ENCODE peak calls at places on chromosomes 6 and 20, in eight cellular contexts. One of them, this sample, is unnamed.
A peak's percentile ranks its signal among the peaks of the same experiment; 100 is the strongest.

GRCh38 chr20:1402149-1402548 is 9.3 kb upstream of the FKBP1A start:
- DNase-seq in tibial artery: no peak
- DNase-seq in esophagus squamous epithelium: no peak
- DNase-seq in fibroblast of mammary gland: peak; percentile 76
- DNase-seq in HFF-Myc: no peak
- DNase-seq in AG04450: no peak
- DNase-seq in GM20000: no peak
- DNase-seq in bronchial epithelial cell: no peak
- DNase-seq in this sample: no peak

GRCh38 chr6:82144852-82145332 is 102.7 kb downstream of the IBTK start:
- DNase-seq in esophagus squamous epithelium: no peak
- DNase-seq in AG04450: peak; percentile 33
- DNase-seq in GM20000: no peak
- DNase-seq in bronchial epithelial cell: peak; percentile 95
- DNase-seq in tibial artery: peak; percentile 82
- DNase-seq in HFF-Myc: peak; percentile 66
- DNase-seq in fibroblast of mammary gland: peak; percentile 100
- DNase-seq in this sample: no peak

GRCh38 chr6:166744654-166745134 is 117.6 kb upstream of the RPS6KA2 start:
- DNase-seq in GM20000: no peak
- DNase-seq in tibial artery: no peak
- DNase-seq in AG04450: no peak
- DNase-seq in esophagus squamous epithelium: no peak
- DNase-seq in bronchial epithelial cell: no peak
- DNase-seq in fibroblast of mammary gland: no peak
- DNase-seq in HFF-Myc: no peak
- DNase-seq in this sample: no peak

GRCh38 chr6:46734867-46735719 is at the start of gene PLA2G7:
- DNase-seq in HFF-Myc: no peak
- DNase-seq in bronchial epithelial cell: peak; percentile 19
- DNase-seq in esophagus squamous epithelium: no peak
- DNase-seq in GM20000: peak; percentile 18
- DNase-seq in fibroblast of mammary gland: peak; percentile 18
- DNase-seq in AG04450: no peak
- DNase-seq in tibial artery: no peak
- DNase-seq in this sample: no peak

GRCh38 chr6:20269147-20269546 is 56.9 kb upstream of the MBOAT1 start:
- DNase-seq in GM20000: no peak
- DNase-seq in HFF-Myc: no peak
- DNase-seq in esophagus squamous epithelium: no peak
- DNase-seq in bronchial epithelial cell: no peak
- DNase-seq in AG04450: no peak
- DNase-seq in tibial artery: no peak
- DNase-seq in fibroblast of mammary gland: no peak
- DNase-seq in this sample: no peak

GRCh38 chr6:106321940-106322339 is 3.6 kb downstream of the ATG5 start:
- DNase-seq in HFF-Myc: no peak
- DNase-seq in GM20000: no peak
- DNase-seq in tibial artery: no peak
- DNase-seq in fibroblast of mammary gland: no peak
- DNase-seq in AG04450: no peak
- DNase-seq in esophagus squamous epithelium: no peak
- DNase-seq in bronchial epithelial cell: no peak
- DNase-seq in this sample: no peak

GRCh38 chr6:55524441-55524840 is 54.6 kb downstream of the HMGCLL1 start:
- DNase-seq in GM20000: no peak
- DNase-seq in fibroblast of mammary gland: no peak
- DNase-seq in HFF-Myc: no peak
- DNase-seq in esophagus squamous epithelium: no peak
- DNase-seq in bronchial epithelial cell: no peak
- DNase-seq in tibial artery: no peak
- DNase-seq in AG04450: no peak
- DNase-seq in this sample: no peak

GRCh38 chr20:20076297-20077065 is 24.1 kb downstream of the CFAP61 start:
- DNase-seq in GM20000: no peak
- DNase-seq in tibial artery: no peak
- DNase-seq in fibroblast of mammary gland: peak; percentile 87
- DNase-seq in esophagus squamous epithelium: no peak
- DNase-seq in AG04450: peak; percentile 24
- DNase-seq in HFF-Myc: no peak
- DNase-seq in bronchial epithelial cell: peak; percentile 59
- DNase-seq in this sample: peak; percentile 7

GRCh38 chr6:33008944-33009861 is at the start of gene HLA-DOA:
- DNase-seq in AG04450: no peak
- DNase-seq in GM20000: peak; percentile 93
- DNase-seq in bronchial epithelial cell: no peak
- DNase-seq in fibroblast of mammary gland: peak; percentile 12
- DNase-seq in esophagus squamous epithelium: no peak
- DNase-seq in tibial artery: no peak
- DNase-seq in HFF-Myc: no peak
- DNase-seq in this sample: peak; percentile 83

GRCh38 chr6:108638993-108639392 is 78.3 kb downstream of the FOXO3 start:
- DNase-seq in tibial artery: no peak
- DNase-seq in fibroblast of mammary gland: no peak
- DNase-seq in AG04450: no peak
- DNase-seq in esophagus squamous epithelium: no peak
- DNase-seq in HFF-Myc: no peak
- DNase-seq in bronchial epithelial cell: no peak
- DNase-seq in GM20000: no peak
- DNase-seq in this sample: no peak

GRCh38 chr6:83696674-83697073 is 12.2 kb downstream of the SNAP91 start:
- DNase-seq in tibial artery: no peak
- DNase-seq in fibroblast of mammary gland: no peak
- DNase-seq in AG04450: no peak
- DNase-seq in HFF-Myc: no peak
- DNase-seq in GM20000: no peak
- DNase-seq in esophagus squamous epithelium: no peak
- DNase-seq in bronchial epithelial cell: peak; percentile 71
- DNase-seq in this sample: no peak

GRCh38 chr20:46253391-46253790 is 54.9 kb downstream of the CDH22 start:
- DNase-seq in fibroblast of mammary gland: peak; percentile 4
- DNase-seq in GM20000: no peak
- DNase-seq in bronchial epithelial cell: peak; percentile 34
- DNase-seq in tibial artery: no peak
- DNase-seq in AG04450: no peak
- DNase-seq in esophagus squamous epithelium: no peak
- DNase-seq in HFF-Myc: no peak
- DNase-seq in this sample: no peak

GRCh38 chr6:139126255-139126654 is 8.6 kb upstream of the HECA start:
- DNase-seq in bronchial epithelial cell: peak; percentile 72
- DNase-seq in fibroblast of mammary gland: peak; percentile 95
- DNase-seq in esophagus squamous epithelium: no peak
- DNase-seq in AG04450: peak; percentile 55
- DNase-seq in GM20000: no peak
- DNase-seq in tibial artery: peak; percentile 59
- DNase-seq in HFF-Myc: peak; percentile 72
- DNase-seq in this sample: peak; percentile 66

GRCh38 chr6:121112358-121112757 is 221.9 kb downstream of the TBC1D32 start:
- DNase-seq in fibroblast of mammary gland: no peak
- DNase-seq in HFF-Myc: no peak
- DNase-seq in bronchial epithelial cell: no peak
- DNase-seq in esophagus squamous epithelium: no peak
- DNase-seq in GM20000: no peak
- DNase-seq in tibial artery: no peak
- DNase-seq in AG04450: no peak
- DNase-seq in this sample: no peak

GRCh38 chr20:25000268-25000801 is 7.8 kb upstream of the APMAP start:
- DNase-seq in GM20000: no peak
- DNase-seq in bronchial epithelial cell: peak; percentile 90
- DNase-seq in esophagus squamous epithelium: no peak
- DNase-seq in AG04450: no peak
- DNase-seq in HFF-Myc: no peak
- DNase-seq in fibroblast of mammary gland: peak; percentile 94
- DNase-seq in tibial artery: peak; percentile 74
- DNase-seq in this sample: no peak
- TF ChIP-seq CTCF in GM20000: no peak
- TF ChIP-seq CTCF in bronchial epithelial cell: no peak
- TF ChIP-seq CTCF in esophagus squamous epithelium: no peak
- TF ChIP-seq CTCF in AG04450: peak; percentile 8
- TF ChIP-seq CTCF in HFF-Myc: no peak
- TF ChIP-seq CTCF in fibroblast of mammary gland: no peak
- TF ChIP-seq CTCF in tibial artery: no peak
- TF ChIP-seq CTCF in this sample: no peak

DNA sequence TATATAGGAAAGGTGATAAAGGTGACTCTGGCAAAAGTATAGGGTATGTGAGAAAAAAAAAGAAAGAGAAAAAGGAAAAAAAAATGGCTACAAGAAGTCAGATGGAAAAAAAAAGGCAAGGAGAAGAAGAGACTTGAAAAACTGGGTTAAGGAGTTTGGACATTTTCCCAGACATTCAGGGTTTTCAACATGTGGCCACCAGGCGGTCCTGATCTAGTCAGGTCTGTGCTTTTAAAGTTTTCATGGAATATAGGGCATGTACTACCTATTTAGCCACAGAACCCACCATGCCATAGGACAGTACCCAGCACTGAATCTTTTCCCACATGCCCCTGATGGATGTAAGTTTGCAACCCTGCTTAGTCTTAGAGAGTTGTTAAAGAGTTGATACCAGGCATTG is 433.7 kb downstream of the MAFB start:
- DNase-seq in fibroblast of mammary gland: peak; percentile 62
- DNase-seq in tibial artery: no peak
- DNase-seq in AG04450: no peak
- DNase-seq in GM20000: no peak
- DNase-seq in bronchial epithelial cell: no peak
- DNase-seq in HFF-Myc: peak; percentile 61
- DNase-seq in esophagus squamous epithelium: no peak
- DNase-seq in this sample: no peak
- TF ChIP-seq CTCF in fibroblast of mammary gland: peak; percentile 28
- TF ChIP-seq CTCF in tibial artery: no peak
- TF ChIP-seq CTCF in AG04450: peak; percentile 16
- TF ChIP-seq CTCF in GM20000: no peak
- TF ChIP-seq CTCF in bronchial epithelial cell: peak; percentile 17
- TF ChIP-seq CTCF in HFF-Myc: peak; percentile 27
- TF ChIP-seq CTCF in esophagus squamous epithelium: peak; percentile 21
- TF ChIP-seq CTCF in this sample: no peak

GRCh38 chr6:5078121-5078695 is 6.9 kb upstream of the PPP1R3G start:
- DNase-seq in HFF-Myc: no peak
- DNase-seq in GM20000: peak; percentile 57
- DNase-seq in esophagus squamous epithelium: no peak
- DNase-seq in bronchial epithelial cell: peak; percentile 43
- DNase-seq in tibial artery: no peak
- DNase-seq in AG04450: no peak
- DNase-seq in fibroblast of mammary gland: peak; percentile 30
- DNase-seq in this sample: no peak
- TF ChIP-seq CTCF in HFF-Myc: no peak
- TF ChIP-seq CTCF in GM20000: peak; percentile 13
- TF ChIP-seq CTCF in esophagus squamous epithelium: no peak
- TF ChIP-seq CTCF in bronchial epithelial cell: peak; percentile 33
- TF ChIP-seq CTCF in tibial artery: no peak
- TF ChIP-seq CTCF in AG04450: peak; percentile 7
- TF ChIP-seq CTCF in fibroblast of mammary gland: peak; percentile 16
- TF ChIP-seq CTCF in this sample: no peak

GRCh38 chr6:53119349-53119748 is 29.3 kb downstream of the GCM1 start:
- DNase-seq in fibroblast of mammary gland: peak; percentile 30
- DNase-seq in GM20000: no peak
- DNase-seq in tibial artery: no peak
- DNase-seq in AG04450: no peak
- DNase-seq in esophagus squamous epithelium: no peak
- DNase-seq in bronchial epithelial cell: peak; percentile 56
- DNase-seq in HFF-Myc: no peak
- DNase-seq in this sample: no peak
- TF ChIP-seq CTCF in fibroblast of mammary gland: no peak
- TF ChIP-seq CTCF in GM20000: no peak
- TF ChIP-seq CTCF in tibial artery: no peak
- TF ChIP-seq CTCF in AG04450: no peak
- TF ChIP-seq CTCF in esophagus squamous epithelium: no peak
- TF ChIP-seq CTCF in bronchial epithelial cell: no peak
- TF ChIP-seq CTCF in HFF-Myc: no peak
- TF ChIP-seq CTCF in this sample: no peak

GRCh38 chr6:43926644-43927524 is 156.9 kb downstream of the VEGFA start:
- DNase-seq in AG04450: peak; percentile 69
- DNase-seq in bronchial epithelial cell: peak; percentile 93
- DNase-seq in HFF-Myc: no peak
- DNase-seq in GM20000: no peak
- DNase-seq in fibroblast of mammary gland: peak; percentile 71
- DNase-seq in tibial artery: peak; percentile 60
- DNase-seq in esophagus squamous epithelium: no peak
- DNase-seq in this sample: peak; percentile 59

GRCh38 chr6:43930440-43931154 is 160.6 kb downstream of the VEGFA start:
- DNase-seq in esophagus squamous epithelium: no peak
- DNase-seq in fibroblast of mammary gland: no peak
- DNase-seq in GM20000: no peak
- DNase-seq in bronchial epithelial cell: no peak
- DNase-seq in AG04450: no peak
- DNase-seq in tibial artery: no peak
- DNase-seq in HFF-Myc: no peak
- DNase-seq in this sample: no peak

GRCh38 chr6:43924222-43924702 is 154.3 kb downstream of the VEGFA start:
- DNase-seq in HFF-Myc: no peak
- DNase-seq in tibial artery: no peak
- DNase-seq in GM20000: no peak
- DNase-seq in bronchial epithelial cell: no peak
- DNase-seq in fibroblast of mammary gland: peak; percentile 49
- DNase-seq in AG04450: no peak
- DNase-seq in esophagus squamous epithelium: no peak
- DNase-seq in this sample: peak; percentile 84

GRCh38 chr6:43929511-43929910 is 159.5 kb downstream of the VEGFA start:
- DNase-seq in HFF-Myc: no peak
- DNase-seq in AG04450: no peak
- DNase-seq in tibial artery: no peak
- DNase-seq in bronchial epithelial cell: no peak
- DNase-seq in fibroblast of mammary gland: no peak
- DNase-seq in esophagus squamous epithelium: no peak
- DNase-seq in GM20000: no peak
- DNase-seq in this sample: no peak

GRCh38 chr6:43927525-43928210 is 157.7 kb downstream of the VEGFA start:
- DNase-seq in HFF-Myc: no peak
- DNase-seq in esophagus squamous epithelium: no peak
- DNase-seq in bronchial epithelial cell: peak; percentile 68
- DNase-seq in tibial artery: no peak
- DNase-seq in fibroblast of mammary gland: no peak
- DNase-seq in AG04450: no peak
- DNase-seq in GM20000: no peak
- DNase-seq in this sample: peak; percentile 16
- TF ChIP-seq CTCF in HFF-Myc: no peak
- TF ChIP-seq CTCF in esophagus squamous epithelium: no peak
- TF ChIP-seq CTCF in bronchial epithelial cell: no peak
- TF ChIP-seq CTCF in tibial artery: no peak
- TF ChIP-seq CTCF in fibroblast of mammary gland: no peak
- TF ChIP-seq CTCF in AG04450: peak; percentile 6
- TF ChIP-seq CTCF in GM20000: no peak
- TF ChIP-seq CTCF in this sample: no peak